ENCODE peak calls at places on chromosomes 3 and 15, in seven cellular contexts. N, D, J, H, L, E and V are unnamed samples.

GRCh38 chr3:76500746-76501275 is 539.1 kb upstream of the ROBO2 start:
- DNase-seq in H (no peak), E (no peak), J (no peak), L (no peak), D (no peak), N (no peak), V (no peak)

GRCh38 chr15:44427756-44428724 is 611 bp downstream of the CTDSPL2 start:
- DNase-seq in J (no peak), L (peak; percentile 37), E (no peak), H (peak; percentile 70), D (peak; percentile 30), N (no peak), V (no peak)

GRCh38 chr3:18499256-18499655 is 74.1 kb upstream of the SATB1 start:
- DNase-seq in N (no peak), J (no peak), H (no peak), E (no peak), D (no peak), L (no peak), V (no peak)

GRCh38 chr15:28984421-28985375 is 98.9 kb downstream of the APBA2 start:
- DNase-seq in J (no peak), E (no peak), N (peak; percentile 62), D (no peak), L (peak; percentile 66), H (peak; percentile 75), V (no peak)

GRCh38 chr3:182740710-182741109 is 52.6 kb upstream of the ATP11B start:
- DNase-seq in D (no peak), H (no peak), E (no peak), J (no peak), L (peak; percentile 42), N (no peak), V (no peak)

GRCh38 chr3:132210476-132211346 is 106.5 kb upstream of the ACP3 start:
- DNase-seq in N (peak; percentile 91), E (no peak), L (peak; percentile 65), H (no peak), J (no peak), D (no peak), V (no peak)

GRCh38 chr15:98896002-98896721 is 111.4 kb downstream of the PGPEP1L start:
- DNase-seq in N (no peak), H (no peak), L (no peak), D (no peak), E (no peak), J (no peak), V (no peak)

GRCh38 chr15:38325290-38325990 is 72.8 kb downstream of the SPRED1 start:
- DNase-seq in E (no peak), H (no peak), N (no peak), D (no peak), J (no peak), L (no peak), V (no peak)

GRCh38 chr3:56810912-56811544 is 9.3 kb upstream of the ARHGEF3 start:
- DNase-seq in L (no peak), E (no peak), N (no peak), H (no peak), J (no peak), D (no peak), V (no peak)

GRCh38 chr3:184154909-184155643 is at the start of gene DVL3:
- DNase-seq in D (peak; percentile 97), L (peak; percentile 94), N (peak; percentile 84), H (peak; percentile 43), J (no peak), E (no peak), V (peak; percentile 88)

GRCh38 chr3:152113413-152113812 is 155.3 kb upstream of the MBNL1 start:
- DNase-seq in H (no peak), J (no peak), L (no peak), N (no peak), E (no peak), D (no peak), V (no peak)

GRCh38 chr15:56207092-56207491 is 36.6 kb downstream of the RFX7 start:
- DNase-seq in L (no peak), D (no peak), J (no peak), N (no peak), H (no peak), E (no peak), V (no peak)

GRCh38 chr15:33064878-33065277 is 129.6 kb downstream of the FMN1 start:
- DNase-seq in D (no peak), J (no peak), H (no peak), N (no peak), L (no peak), E (no peak), V (no peak)

GRCh38 chr3:56826831-56827722 is 25.3 kb upstream of the ARHGEF3 start:
- DNase-seq in N (no peak), J (no peak), D (no peak), L (no peak), H (no peak), E (no peak), V (no peak)

GRCh38 chr3:195176776-195177175 is 94.2 kb downstream of the XXYLT1 start:
- DNase-seq in D (no peak), J (no peak), H (no peak), E (no peak), N (peak; percentile 24), L (no peak), V (no peak)

GRCh38 chr3:111910806-111911205 is 51.7 kb downstream of the PHLDB2 start:
- DNase-seq in N (no peak), J (no peak), E (no peak), L (no peak), D (no peak), H (no peak), V (no peak)

GRCh38 chr3:52787246-52787645 is 7.3 kb upstream of the ITIH3 start:
- DNase-seq in D (no peak), L (no peak), N (no peak), H (no peak), E (no peak), J (no peak), V (peak; percentile 16)

GRCh38 chr15:52093539-52094502 is 18.8 kb downstream of the BCL2L10 start:
- DNase-seq in H (no peak), N (no peak), L (no peak), E (no peak), D (no peak), J (no peak), V (peak; percentile 36)

GRCh38 chr3:169146112-169146665 is 517.3 kb downstream of the MECOM start:
- DNase-seq in E (no peak), L (peak; percentile 49), J (no peak), D (no peak), N (peak; percentile 78), H (no peak), V (peak; percentile 70)